ENCODE peak calls at places on chromosomes 3 and 15, in five cellular contexts. F is A549, W is WTC11, N is K562, P is HepG2. V is an unnamed sample.

GRCh38 chr3:2656806-2657205 is 453.4 kb downstream of the IL5RA start:
- DNase-seq in F (no peak), P (no peak), W (no peak), N (no peak), V (no peak)

GRCh38 chr3:184807549-184807948 is 4.4 kb upstream of the VPS8 start:
- DNase-seq in F (no peak), W (no peak), N (no peak), P (no peak), V (no peak)

GRCh38 chr3:99659965-99660364 is 21.6 kb downstream of the COL8A1 start:
- DNase-seq in N (no peak), F (no peak), W (no peak), P (no peak), V (no peak)

GRCh38 chr15:28977377-28978010 is 91.7 kb downstream of the APBA2 start:
- DNase-seq in N (no peak), P (no peak), W (no peak), F (peak), V (no peak)

GRCh38 chr3:140128217-140129137 is 193.5 kb downstream of the CLSTN2 start:
- DNase-seq in N (peak), W (peak), P (peak), F (peak), V (no peak)

GRCh38 chr3:157354722-157355121 is 81.9 kb upstream of the PTX3 start:
- DNase-seq in W (peak), N (peak), P (no peak), F (no peak), V (no peak)

GRCh38 chr3:52820741-52821140 is 9.7 kb downstream of the ITIH4 start:
- DNase-seq in P (peak), N (peak), W (peak), F (peak), V (no peak)

GRCh38 chr15:61558172-61559146 is 329.4 kb upstream of the RORA start:
- DNase-seq in F (no peak), P (no peak), N (no peak), W (no peak), V (no peak)

GRCh38 chr15:39462691-39463090 is 118.2 kb upstream of the THBS1 start:
- DNase-seq in W (no peak), N (no peak), P (no peak), F (no peak), V (no peak)

GRCh38 chr3:5576277-5577011 is 388.9 kb downstream of the EDEM1 start:
- DNase-seq in P (no peak), F (no peak), W (no peak), N (no peak), V (no peak)

GRCh38 chr15:36481156-36481555 is 98.3 kb upstream of the CDIN1 start:
- DNase-seq in N (no peak), P (no peak), W (no peak), F (no peak), V (no peak)

GRCh38 chr3:11001020-11001657 is 8.6 kb downstream of the SLC6A1 start:
- DNase-seq in F (no peak), W (no peak), N (peak), P (peak), V (no peak)

GRCh38 chr15:34942363-34942762 is 27.2 kb downstream of the AQR start:
- DNase-seq in P (no peak), W (no peak), F (no peak), N (no peak), V (no peak)

GRCh38 chr15:41944313-41944940 is 27.9 kb downstream of the EHD4 start:
- DNase-seq in P (peak), F (no peak), W (no peak), N (no peak), V (no peak)

GRCh38 chr15:63501256-63502089 is 2.9 kb upstream of the USP3 start:
- DNase-seq in N (no peak), W (peak), P (peak), F (peak), V (no peak)

GRCh38 chr15:99054892-99055291 is 47.3 kb upstream of the PGPEP1L start:
- DNase-seq in F (no peak), N (no peak), W (no peak), P (no peak), V (no peak)

DNA sequence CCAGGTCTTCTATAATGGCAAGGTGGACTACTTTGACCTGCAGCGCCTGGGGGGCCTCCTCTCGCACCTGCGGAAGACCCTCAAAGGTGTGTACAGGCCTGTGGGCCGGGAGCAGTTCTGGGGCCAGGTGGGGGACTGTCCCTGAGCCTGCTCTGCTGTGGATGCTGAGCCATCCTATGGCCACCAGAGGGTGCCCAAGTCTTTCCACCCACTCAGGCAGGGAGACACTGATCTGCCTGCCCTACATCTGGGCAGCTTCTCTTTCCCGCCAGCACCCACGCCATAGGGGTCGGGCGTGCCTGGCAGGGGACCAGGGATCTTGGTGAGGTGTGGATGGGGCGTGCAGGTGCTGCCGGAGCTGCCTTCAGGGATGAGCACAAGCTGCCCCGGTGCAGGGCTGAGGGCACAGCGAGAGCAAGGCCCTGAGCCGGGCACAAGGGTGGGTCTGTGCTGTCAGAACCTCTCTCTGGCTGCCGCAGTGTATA is 14.1 kb downstream of the RNF123 start:
- DNase-seq in N (peak), W (peak), F (peak), P (peak), V (no peak)
- TF ChIP-seq ESRRA in N (no peak), W (no peak), F (no peak), P (no peak), V (no peak)

GRCh38 chr3:123841476-123842238 is 42.5 kb downstream of the MYLK start:
- DNase-seq in P (no peak), W (no peak), N (no peak), F (no peak), V (no peak)

GRCh38 chr3:123843668-123844067 is 40.5 kb downstream of the MYLK start:
- DNase-seq in W (no peak), P (no peak), N (no peak), F (no peak), V (no peak)

GRCh38 chr3:123840961-123841360 is 43.2 kb downstream of the MYLK start:
- DNase-seq in P (no peak), F (no peak), N (no peak), W (no peak), V (no peak)

GRCh38 chr3:123847209-123847608 is 36.9 kb downstream of the MYLK start:
- DNase-seq in F (no peak), N (no peak), W (no peak), P (no peak), V (no peak)

DNA sequence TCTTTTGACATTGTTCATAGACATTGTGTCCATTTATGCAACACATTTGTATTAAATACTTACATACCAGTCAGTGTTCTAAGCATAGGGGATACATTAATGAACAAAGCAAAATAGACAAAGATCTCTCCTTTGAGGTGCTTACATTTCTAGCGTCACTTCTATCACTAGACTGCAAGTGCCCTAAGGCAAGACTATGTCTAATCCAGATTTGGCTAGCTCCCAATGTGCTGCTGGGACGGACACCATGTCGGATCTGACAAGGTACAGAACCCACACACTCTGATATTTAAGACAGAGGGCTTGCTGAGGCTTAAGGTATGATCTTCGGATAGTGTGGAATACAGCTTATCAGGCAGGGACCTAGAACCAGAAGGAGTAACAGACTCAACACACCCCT is 41.4 kb downstream of the MYLK start:
- DNase-seq in F (no peak), W (no peak), N (no peak), P (no peak), V (no peak)
- TF ChIP-seq ESRRA in F (no peak), W (no peak), N (no peak), P (no peak), V (no peak)

DNA sequence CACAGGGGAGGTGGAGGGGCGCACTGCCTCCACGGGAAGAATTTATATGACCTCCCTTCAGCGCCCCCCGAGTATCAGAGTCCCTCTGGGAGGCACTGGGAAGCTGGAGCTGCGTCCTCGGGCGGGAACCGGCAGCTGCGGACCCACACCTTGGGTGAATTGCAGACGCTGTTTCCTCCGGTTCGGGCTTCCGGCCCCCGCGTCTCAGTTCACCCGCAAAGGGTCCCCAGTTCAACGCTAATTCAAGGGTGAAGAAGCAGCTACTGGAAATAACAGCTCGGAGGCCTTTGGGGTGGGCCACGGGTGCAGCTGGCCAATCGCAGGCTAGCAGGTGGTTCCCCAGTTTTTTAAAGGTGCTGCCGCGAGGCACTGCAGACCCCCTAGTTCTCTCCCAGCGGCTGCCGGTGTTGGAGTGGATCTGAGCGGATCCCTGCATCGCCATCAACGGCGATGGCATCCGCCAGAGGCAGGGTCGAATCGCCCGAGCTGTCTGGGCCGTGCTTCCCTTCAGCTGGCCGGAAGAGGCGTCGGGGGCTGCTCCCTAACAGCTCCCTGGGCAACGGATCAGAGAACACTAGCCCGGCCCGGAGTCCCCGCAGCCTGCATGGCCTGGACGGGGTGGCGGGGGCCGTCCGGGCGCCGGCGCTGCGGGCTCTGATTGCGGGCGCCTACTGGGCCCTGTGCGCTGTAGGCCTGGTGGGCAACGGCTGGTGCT is 19.4 kb upstream of the ADAMTS7 start:
- DNase-seq in N (no peak), F (no peak), W (no peak), P (no peak), V (no peak)
- TF ChIP-seq ESRRA in N (no peak), F (no peak), W (no peak), P (no peak), V (no peak)

GRCh38 chr3:57691411-57692133 is 1.3 kb downstream of the DENND6A start:
- DNase-seq in N (no peak), P (no peak), F (no peak), W (no peak), V (no peak)
- TF ChIP-seq ESRRA in N (no peak), P (no peak), F (no peak), W (no peak), V (no peak)

GRCh38 chr15:82315519-82316246 is 33.6 kb downstream of the GOLGA6L10 start:
- DNase-seq in N (no peak), P (no peak), F (no peak), W (no peak), V (no peak)

GRCh38 chr15:82314769-82315518 is 34.3 kb downstream of the GOLGA6L10 start:
- DNase-seq in F (no peak), P (no peak), N (no peak), W (no peak), V (no peak)

GRCh38 chr15:82309802-82310201 is 39.5 kb downstream of the GOLGA6L10 start:
- DNase-seq in F (no peak), W (no peak), N (no peak), P (no peak), V (no peak)

GRCh38 chr15:82312611-82313349 is 36.5 kb downstream of the GOLGA6L10 start:
- DNase-seq in P (no peak), F (no peak), W (no peak), N (no peak), V (no peak)

DNA sequence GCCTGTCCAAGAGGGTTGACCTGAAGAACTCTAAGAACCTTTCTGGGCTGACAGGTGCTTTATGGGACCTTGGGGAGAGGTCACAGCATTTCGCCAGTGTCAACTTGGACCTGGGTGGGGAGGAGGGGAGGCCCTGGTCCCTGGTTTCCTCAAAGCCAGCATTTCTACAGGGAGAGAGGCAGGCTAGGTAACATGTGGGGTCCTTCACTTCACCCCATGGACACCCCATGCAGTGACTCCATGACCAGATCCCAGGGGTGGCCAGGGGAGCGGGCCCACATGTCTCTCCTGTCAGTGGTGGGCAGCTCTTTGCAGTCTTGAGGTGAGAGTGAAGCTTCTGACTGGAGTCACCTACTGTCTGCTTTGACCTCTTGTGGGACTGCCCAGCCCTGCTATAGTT is 35.8 kb downstream of the GOLGA6L10 start:
- DNase-seq in W (no peak), P (no peak), N (no peak), F (no peak), V (no peak)
- TF ChIP-seq ESRRA in W (no peak), P (no peak), N (no peak), F (no peak), V (no peak)

DNA sequence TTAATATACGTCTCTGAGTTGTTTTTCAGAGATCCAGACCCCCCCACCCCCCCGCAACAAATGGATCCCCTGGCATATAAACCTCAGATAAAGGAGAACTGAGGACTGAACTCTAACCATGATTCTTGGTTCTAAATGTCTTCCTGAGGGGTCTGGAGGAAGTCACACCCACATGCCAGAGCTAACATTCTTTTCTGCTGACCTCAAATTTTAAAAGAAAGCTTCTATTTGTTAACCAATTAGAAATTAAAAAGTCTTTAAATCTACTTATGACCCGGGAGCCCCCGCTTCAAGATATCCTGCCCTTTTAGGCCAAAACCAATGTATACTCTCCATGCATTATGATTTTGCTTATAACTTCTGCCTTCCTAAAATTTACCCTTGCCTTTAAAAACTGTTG is 188.3 kb downstream of the ECT2 start:
- DNase-seq in P (no peak), W (no peak), N (no peak), F (no peak), V (no peak)
- TF ChIP-seq ESRRA in P (no peak), W (no peak), N (no peak), F (no peak), V (no peak)

DNA sequence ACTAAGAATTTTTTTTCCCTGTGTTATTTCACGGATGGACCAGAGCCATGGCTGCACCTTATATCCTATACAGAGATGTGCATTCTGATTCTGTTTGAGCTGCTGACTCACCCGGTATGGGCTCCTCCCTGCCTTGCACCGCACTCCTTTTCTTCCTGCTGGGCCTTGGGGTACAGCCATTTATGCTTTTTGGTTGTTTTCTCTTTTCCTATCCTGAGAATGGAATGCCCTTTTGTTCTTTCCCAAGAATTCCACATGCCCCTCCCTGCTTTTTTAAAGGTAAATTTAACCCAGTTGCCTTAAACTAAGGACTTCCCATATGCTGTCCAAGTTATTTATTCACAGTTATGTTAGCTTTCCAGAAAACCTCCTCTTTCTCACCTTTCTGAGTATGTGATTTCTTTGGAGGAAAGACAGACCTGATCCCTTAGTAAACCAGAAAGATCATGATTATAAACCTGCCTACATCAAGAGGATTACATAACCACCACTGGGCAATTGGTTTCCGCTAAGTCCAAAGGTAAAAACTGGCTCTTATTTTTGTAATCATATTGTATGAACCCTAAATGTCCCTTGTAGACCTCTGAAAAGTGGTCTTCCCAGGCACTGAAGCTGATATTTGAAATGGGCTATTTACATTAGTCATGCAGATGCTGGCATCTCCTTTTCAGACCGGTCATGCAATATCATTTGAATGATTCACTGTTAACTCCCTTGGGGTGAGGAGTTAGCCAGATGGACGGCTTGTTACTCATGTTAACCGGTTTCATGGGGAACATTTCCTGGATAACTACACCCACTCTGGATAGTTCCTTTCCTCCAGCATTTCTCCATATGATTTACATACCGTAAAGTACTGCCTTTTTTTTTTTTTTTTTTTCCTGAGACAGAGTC is 45.5 kb downstream of the TMOD3 start:
- DNase-seq in F (peak), N (peak), W (no peak), P (peak), V (no peak)
- TF ChIP-seq ESRRA in F (no peak), N (no peak), W (no peak), P (no peak), V (no peak)

GRCh38 chr3:126931806-126932187 is 51.1 kb upstream of the PLXNA1 start:
- DNase-seq in N (no peak), P (no peak), F (no peak), W (no peak), V (no peak)

GRCh38 chr3:126934991-126935390 is 47.9 kb upstream of the PLXNA1 start:
- DNase-seq in P (no peak), F (no peak), W (no peak), N (no peak), V (no peak)

GRCh38 chr3:126934149-126934548 is 48.8 kb upstream of the PLXNA1 start:
- DNase-seq in W (no peak), P (no peak), F (no peak), N (no peak), V (no peak)

GRCh38 chr3:126930936-126931600 is 51.8 kb upstream of the PLXNA1 start:
- DNase-seq in W (no peak), P (no peak), N (no peak), F (no peak), V (no peak)

GRCh38 chr3:126932188-126932931 is 50.6 kb upstream of the PLXNA1 start:
- DNase-seq in P (no peak), W (no peak), N (no peak), F (no peak), V (no peak)
- TF ChIP-seq ESRRA in P (no peak), W (no peak), N (no peak), F (no peak), V (no peak)